ENCODE peak calls at places on chromosome X, in nine cellular contexts. A is natural killer cell, N is HS-5, J is A172, P is T-helper 2 cell, H is PC-3, S is fibroblast of villous mesenchyme, G is GM19239, B is OCI-M1. V is an unnamed sample.

GRCh38 chrX:123590842-123591491 is 141.9 kb downstream of the THOC2 start:
- DNase-seq in A (no peak), N (no peak), J (peak; percentile 0), P (no peak), H (peak; percentile 45), S (peak; percentile 49), G (no peak), B (peak; percentile 5), V (no peak)

GRCh38 chrX:137033774-137034507 is at the start of gene GPR101:
- DNase-seq in A (no peak), N (no peak), J (no peak), P (no peak), H (no peak), S (no peak), G (no peak), B (no peak), V (no peak)

GRCh38 chrX:23888887-23889501 is 18.7 kb downstream of the APOO start:
- DNase-seq in A (no peak), N (no peak), J (peak; percentile 33), P (no peak), H (peak; percentile 51), S (peak; percentile 65), G (no peak), B (no peak), V (no peak)

GRCh38 chrX:69158166-69159040 is 6.8 kb downstream of the PJA1 start:
- DNase-seq in A (no peak), N (no peak), J (peak; percentile 66), P (no peak), H (peak; percentile 73), S (peak; percentile 79), G (no peak), B (peak; percentile 55), V (no peak)

GRCh38 chrX:42530027-42530426 is 247.9 kb downstream of the PPP1R2C start:
- DNase-seq in A (no peak), N (peak; percentile 10), J (no peak), P (no peak), H (peak; percentile 25), S (peak; percentile 38), G (no peak), B (no peak), V (no peak)

GRCh38 chrX:30995060-30995700 is 76.7 kb downstream of the FTHL17 start:
- DNase-seq in A (no peak), N (no peak), J (no peak), P (no peak), H (no peak), S (no peak), G (no peak), B (no peak), V (no peak)

GRCh38 chrX:74383611-74384010 is 37.7 kb upstream of the SLC16A2 start:
- DNase-seq in A (no peak), N (peak; percentile 5), J (peak; percentile 32), P (no peak), H (peak; percentile 83), S (peak; percentile 49), G (peak; percentile 1), B (peak; percentile 50), V (no peak)

GRCh38 chrX:46645614-46646013 is 72.0 kb downstream of the CHST7 start:
- DNase-seq in A (no peak), N (no peak), J (no peak), P (no peak), H (no peak), S (no peak), G (no peak), B (no peak), V (no peak)

GRCh38 chrX:47585273-47585672 is 3.0 kb downstream of the TIMP1 start:
- DNase-seq in A (no peak), N (no peak), J (no peak), P (no peak), H (no peak), S (no peak), G (no peak), B (no peak), V (no peak)

GRCh38 chrX:107935664-107936433 is 46.3 kb downstream of the TEX13B start:
- DNase-seq in A (no peak), N (no peak), J (no peak), P (no peak), H (peak; percentile 49), S (no peak), G (no peak), B (no peak), V (no peak)

GRCh38 chrX:34300871-34301270 is 168.8 kb upstream of the FAM47A start:
- DNase-seq in A (no peak), N (peak; percentile 6), J (peak; percentile 21), P (no peak), H (peak; percentile 52), S (peak; percentile 39), G (no peak), B (peak; percentile 61), V (no peak)

GRCh38 chrX:16828126-16828908 is 41.8 kb downstream of the RBBP7 start:
- DNase-seq in A (no peak), N (no peak), J (peak; percentile 75), P (no peak), H (no peak), S (peak; percentile 92), G (no peak), B (no peak), V (no peak)

GRCh38 chrX:115602729-115603389 is 41.9 kb downstream of the PLS3 start:
- DNase-seq in A (no peak), N (no peak), J (no peak), P (no peak), H (peak; percentile 35), S (no peak), G (no peak), B (no peak), V (no peak)

GRCh38 chrX:41118156-41118555 is 32.9 kb downstream of the USP9X start:
- DNase-seq in A (no peak), N (no peak), J (no peak), P (no peak), H (no peak), S (no peak), G (no peak), B (no peak), V (no peak)

GRCh38 chrX:84118769-84119168 is 69.2 kb downstream of the RPS6KA6 start:
- DNase-seq in A (no peak), N (no peak), J (no peak), P (no peak), H (peak; percentile 78), S (no peak), G (no peak), B (no peak), V (no peak)

GRCh38 chrX:15334561-15334960 is 762 bp downstream of the PIGA start:
- DNase-seq in A (no peak), N (no peak), J (peak; percentile 23), P (peak; percentile 13), H (peak; percentile 75), S (peak; percentile 27), G (no peak), B (peak; percentile 16), V (no peak)

GRCh38 chrX:40573763-40574162 is 7.0 kb upstream of the ATP6AP2 start:
- DNase-seq in A (no peak), N (no peak), J (no peak), P (peak; percentile 14), H (peak; percentile 50), S (peak; percentile 19), G (no peak), B (peak; percentile 72), V (peak; percentile 8)

GRCh38 chrX:14291626-14292025 is 237.7 kb upstream of the GLRA2 start:
- DNase-seq in A (no peak), N (no peak), J (no peak), P (no peak), H (no peak), S (no peak), G (no peak), B (no peak), V (no peak)

GRCh38 chrX:123968383-123969050 is 7.0 kb downstream of the STAG2 start:
- DNase-seq in A (no peak), N (no peak), J (no peak), P (no peak), H (no peak), S (no peak), G (no peak), B (no peak), V (no peak)

GRCh38 chrX:29090811-29091210 is 503.6 kb downstream of the IL1RAPL1 start:
- DNase-seq in A (no peak), N (no peak), J (peak; percentile 23), P (no peak), H (peak; percentile 21), S (peak; percentile 13), G (no peak), B (peak; percentile 18), V (no peak)

GRCh38 chrX:30504309-30504708 is 73.3 kb downstream of the TASL start:
- DNase-seq in A (no peak), N (no peak), J (peak; percentile 56), P (no peak), H (peak; percentile 64), S (peak; percentile 48), G (no peak), B (peak; percentile 62), V (no peak)

GRCh38 chrX:66163849-66164401 is at the start of gene HEPH:
- DNase-seq in A (no peak), N (no peak), J (no peak), P (no peak), H (no peak), S (no peak), G (no peak), B (peak; percentile 92), V (no peak)

GRCh38 chrX:12919051-12919450 is 12.6 kb downstream of the TLR8 start:
- DNase-seq in A (no peak), N (no peak), J (no peak), P (no peak), H (no peak), S (no peak), G (no peak), B (no peak), V (no peak)

V was measured in activated effector memory CD4-positive, alpha-beta T cell treated with Interleukin-2 at 50 U/mL for 16 hours.